ENCODE peak calls at places on chromosomes 16 and 17, in six cellular contexts. U is mucosa of gallbladder; M is GM12865; H is stimulated activated CD8-positive, alpha-beta memory T cell treated with anti-CD3 and anti-CD28 coated beads, Interleukin-7, amount 100 ng/mL, for 1 hour; F is H54; Z is HFFc6. K is an unnamed sample.
A peak's percentile ranks its signal among the peaks of the same experiment; 100 is the strongest.

GRCh38 chr17:14780116-14780515 is 479.2 kb downstream of the HS3ST3B1 start:
- DNase-seq in U (no peak), M (no peak), H (no peak), F (no peak), Z (no peak), K (no peak)

GRCh38 chr17:67412057-67412456 is 35.0 kb downstream of the PITPNC1 start:
- DNase-seq in U (no peak), M (no peak), H (no peak), F (no peak), Z (no peak), K (no peak)

GRCh38 chr17:59361386-59361785 is 29.9 kb downstream of the YPEL2 start:
- DNase-seq in U (no peak), M (no peak), H (no peak), F (peak; percentile 36), Z (peak; percentile 97), K (no peak)

GRCh38 chr17:7849185-7850117 is 5.4 kb upstream of the TMEM88 start:
- DNase-seq in U (no peak), M (no peak), H (no peak), F (no peak), Z (no peak), K (no peak)

GRCh38 chr16:47848481-47849109 is 307.2 kb downstream of the ABCC12 start:
- DNase-seq in U (peak; percentile 34), M (no peak), H (no peak), F (no peak), Z (peak; percentile 5), K (no peak)

GRCh38 chr17:14580494-14580893 is 279.6 kb downstream of the HS3ST3B1 start:
- DNase-seq in U (no peak), M (no peak), H (no peak), F (no peak), Z (no peak), K (no peak)

GRCh38 chr16:17273142-17273561 is 197.6 kb downstream of the XYLT1 start:
- DNase-seq in U (no peak), M (peak; percentile 24), H (no peak), F (peak; percentile 16), Z (peak; percentile 85), K (no peak)

GRCh38 chr17:66982011-66982508 is 17.6 kb downstream of the CACNG4 start:
- DNase-seq in U (no peak), M (no peak), H (no peak), F (no peak), Z (no peak), K (no peak)

GRCh38 chr17:78804777-78805176 is 22.7 kb upstream of the CYTH1 start:
- DNase-seq in U (no peak), M (peak; percentile 33), H (no peak), F (no peak), Z (no peak), K (no peak)

GRCh38 chr17:64281962-64282752 is 19.1 kb upstream of the TEX2 start:
- DNase-seq in U (peak; percentile 34), M (peak; percentile 83), H (no peak), F (peak; percentile 54), Z (peak; percentile 47), K (no peak)

GRCh38 chr17:59427425-59427921 is 96.0 kb downstream of the YPEL2 start:
- DNase-seq in U (no peak), M (peak; percentile 54), H (no peak), F (peak; percentile 28), Z (peak; percentile 55), K (no peak)

GRCh38 chr17:42647778-42648177 is 11.3 kb upstream of the TUBG2 start:
- DNase-seq in U (no peak), M (peak; percentile 59), H (no peak), F (no peak), Z (no peak), K (no peak)

GRCh38 chr16:66028505-66029216 is 337.8 kb upstream of the CDH5 start:
- DNase-seq in U (no peak), M (no peak), H (no peak), F (no peak), Z (peak; percentile 71), K (no peak)

GRCh38 chr16:84279871-84280270 is 14.8 kb upstream of the WFDC1 start:
- DNase-seq in U (no peak), M (no peak), H (no peak), F (no peak), Z (no peak), K (no peak)

GRCh38 chr17:50837286-50837979 is 2.0 kb downstream of the WFIKKN2 start:
- DNase-seq in U (no peak), M (no peak), H (no peak), F (no peak), Z (no peak), K (no peak)

GRCh38 chr16:83835972-83836566 is 28.3 kb downstream of the HSBP1 start:
- DNase-seq in U (no peak), M (peak; percentile 9), H (no peak), F (peak; percentile 33), Z (peak; percentile 49), K (no peak)

GRCh38 chr17:78075545-78075944 is 53.0 kb downstream of the TMC6 start:
- DNase-seq in U (no peak), M (no peak), H (no peak), F (no peak), Z (no peak), K (no peak)

GRCh38 chr17:8162232-8162996 is at the start of gene VAMP2:
- DNase-seq in U (peak; percentile 82), M (peak; percentile 82), H (peak; percentile 67), F (no peak), Z (peak; percentile 68), K (no peak)

GRCh38 chr16:30567160-30567990 is 4.1 kb downstream of the ZNF688 start:
- DNase-seq in U (no peak), M (peak; percentile 69), H (no peak), F (peak; percentile 19), Z (no peak), K (no peak)

GRCh38 chr17:66535611-66536010 is 233.2 kb downstream of the PRKCA start:
- DNase-seq in U (no peak), M (no peak), H (no peak), F (no peak), Z (no peak), K (no peak)

GRCh38 chr16:14364386-14365199 is 265.5 kb downstream of the PARN start:
- DNase-seq in U (no peak), M (no peak), H (no peak), F (peak; percentile 72), Z (peak; percentile 75), K (no peak)

GRCh38 chr16:87076950-87077749 is 240.0 kb downstream of the C16orf95 start:
- DNase-seq in U (peak; percentile 35), M (peak; percentile 85), H (no peak), F (peak; percentile 75), Z (peak; percentile 51), K (no peak)

GRCh38 chr17:41404024-41404651 is 6.7 kb upstream of the KRT31 start:
- DNase-seq in U (no peak), M (peak; percentile 5), H (no peak), F (peak; percentile 74), Z (peak; percentile 97), K (no peak)

GRCh38 chr17:80850817-80851216 is 140.8 kb upstream of the CHMP6 start:
- DNase-seq in U (no peak), M (no peak), H (no peak), F (no peak), Z (no peak), K (no peak)

GRCh38 chr17:49508061-49508865 is 13.2 kb downstream of the NGFR start:
- DNase-seq in U (no peak), M (no peak), H (no peak), F (peak; percentile 79), Z (peak; percentile 15), K (no peak)

GRCh38 chr17:80126449-80126715 is 20.5 kb downstream of the EIF4A3 start:
- DNase-seq in U (no peak), M (no peak), H (no peak), F (no peak), Z (no peak), K (no peak)

GRCh38 chr17:22272363-22273146 is 580.2 kb downstream of the KCNJ18 start:
- DNase-seq in U (no peak), M (no peak), H (no peak), F (no peak), Z (no peak), K (no peak)

GRCh38 chr17:45886852-45887251 is 7.5 kb upstream of the MAPT start:
- DNase-seq in U (no peak), M (no peak), H (no peak), F (no peak), Z (no peak), K (no peak)

GRCh38 chr17:7263071-7263800 is 958 bp upstream of the CLDN7 start:
- DNase-seq in U (peak; percentile 57), M (no peak), H (no peak), F (no peak), Z (no peak), K (no peak)

GRCh38 chr17:77592503-77592902 is 366.0 kb upstream of the TNRC6C start:
- DNase-seq in U (no peak), M (no peak), H (no peak), F (no peak), Z (no peak), K (no peak)

GRCh38 chr17:10518271-10519037 is at the start of gene MYH1:
- DNase-seq in U (no peak), M (no peak), H (no peak), F (no peak), Z (no peak), K (no peak)

GRCh38 chr16:9297437-9298113 is 206.1 kb downstream of the HAPSTR1 start:
- DNase-seq in U (no peak), M (no peak), H (no peak), F (peak; percentile 15), Z (no peak), K (no peak)

GRCh38 chr17:55348749-55349354 is 72.8 kb downstream of the MMD start:
- DNase-seq in U (peak; percentile 50), M (peak; percentile 57), H (peak; percentile 8), F (peak; percentile 20), Z (peak; percentile 13), K (no peak)

GRCh38 chr16:72823961-72824490 is 223.9 kb downstream of the ZFHX3 start:
- DNase-seq in U (no peak), M (no peak), H (no peak), F (no peak), Z (no peak), K (no peak)

GRCh38 chr17:44390250-44390649 is 801 bp upstream of the ITGA2B start:
- DNase-seq in U (no peak), M (no peak), H (no peak), F (no peak), Z (no peak), K (no peak)

GRCh38 chr16:47150067-47150466 is 6.3 kb upstream of the NETO2 start:
- DNase-seq in U (no peak), M (no peak), H (no peak), F (no peak), Z (no peak), K (no peak)

GRCh38 chr16:27253526-27253930 is 15.0 kb downstream of the NSMCE1 start:
- DNase-seq in U (no peak), M (no peak), H (no peak), F (peak; percentile 75), Z (peak; percentile 84), K (no peak)

K was measured in esophagus squamous epithelium.